ENCODE peak calls at places on chromosome 6, in ten cellular contexts. G is right cardiac atrium, Y is neuronal stem cell, J is body of pancreas, A is astrocyte, U is gastrocnemius medialis, C is uterus, F is osteoblast, N is neural progenitor cell, P is OCI-LY7. E is an unnamed sample.

GRCh38 chr6:121698617-121699016 is 263.2 kb downstream of the GJA1 start:
- DNase-seq in G (no peak), Y (no peak), J (no peak), A (no peak), U (no peak), C (no peak), F (no peak), N (no peak), P (no peak), E (no peak)

GRCh38 chr6:164243949-164244348 is 829.4 kb downstream of the QKI start:
- DNase-seq in G (no peak), Y (no peak), J (no peak), A (peak; percentile 3), U (no peak), C (no peak), F (no peak), N (no peak), P (no peak), E (no peak)

GRCh38 chr6:163793584-163793983 is 379.1 kb downstream of the QKI start:
- DNase-seq in G (no peak), Y (no peak), J (no peak), A (peak; percentile 92), U (no peak), C (no peak), F (no peak), N (no peak), P (no peak), E (no peak)

GRCh38 chr6:132298344-132298949 is 102.8 kb downstream of the MOXD1 start:
- DNase-seq in G (no peak), Y (no peak), J (peak; percentile 58), A (peak; percentile 16), U (no peak), C (peak; percentile 29), F (no peak), N (peak; percentile 62), P (peak; percentile 80), E (peak; percentile 68)

GRCh38 chr6:153858529-153858928 is 180.5 kb upstream of the OPRM1 start:
- DNase-seq in G (no peak), Y (no peak), J (no peak), A (no peak), U (no peak), C (no peak), F (no peak), N (no peak), P (no peak), E (no peak)

GRCh38 chr6:51619042-51619799 is 468.2 kb downstream of the PKHD1 start:
- DNase-seq in G (no peak), Y (no peak), J (peak; percentile 74), A (no peak), U (no peak), C (no peak), F (no peak), N (peak; percentile 3), P (no peak), E (no peak)

GRCh38 chr6:122012576-122012975 is 386.9 kb upstream of the HSF2 start:
- DNase-seq in G (no peak), Y (no peak), J (no peak), A (peak; percentile 64), U (no peak), C (no peak), F (no peak), N (no peak), P (no peak), E (no peak)

GRCh38 chr6:163539101-163539762 is 124.7 kb downstream of the QKI start:
- DNase-seq in G (no peak), Y (no peak), J (peak; percentile 37), A (no peak), U (no peak), C (no peak), F (no peak), N (no peak), P (no peak), E (no peak)

GRCh38 chr6:101847690-101848089 is 454.2 kb downstream of the GRIK2 start:
- DNase-seq in G (no peak), Y (no peak), J (no peak), A (no peak), U (no peak), C (no peak), F (no peak), N (peak; percentile 5), P (no peak), E (no peak)

GRCh38 chr6:147345902-147346301 is 141.7 kb downstream of the STXBP5 start:
- DNase-seq in G (no peak), Y (no peak), J (no peak), A (no peak), U (no peak), C (no peak), F (no peak), N (no peak), P (no peak), E (no peak)

GRCh38 chr6:169508452-169508851 is 193.4 kb downstream of the WDR27 start:
- DNase-seq in G (no peak), Y (no peak), J (no peak), A (no peak), U (no peak), C (no peak), F (no peak), N (no peak), P (no peak), E (no peak)

GRCh38 chr6:28673800-28674671 is 148.4 kb downstream of the GPX5 start:
- DNase-seq in G (no peak), Y (peak; percentile 75), J (peak; percentile 10), A (peak; percentile 35), U (no peak), C (no peak), F (peak; percentile 72), N (peak; percentile 76), P (no peak), E (peak; percentile 71)

GRCh38 chr6:7271205-7271534 is 41.8 kb downstream of the SSR1 start:
- DNase-seq in G (no peak), Y (no peak), J (no peak), A (no peak), U (no peak), C (no peak), F (peak; percentile 5), N (no peak), P (no peak), E (no peak)

GRCh38 chr6:7561153-7561964 is 19.9 kb downstream of the DSP start:
- DNase-seq in G (no peak), Y (no peak), J (peak; percentile 99), A (no peak), U (no peak), C (no peak), F (no peak), N (no peak), P (no peak), E (peak; percentile 19)

DNA sequence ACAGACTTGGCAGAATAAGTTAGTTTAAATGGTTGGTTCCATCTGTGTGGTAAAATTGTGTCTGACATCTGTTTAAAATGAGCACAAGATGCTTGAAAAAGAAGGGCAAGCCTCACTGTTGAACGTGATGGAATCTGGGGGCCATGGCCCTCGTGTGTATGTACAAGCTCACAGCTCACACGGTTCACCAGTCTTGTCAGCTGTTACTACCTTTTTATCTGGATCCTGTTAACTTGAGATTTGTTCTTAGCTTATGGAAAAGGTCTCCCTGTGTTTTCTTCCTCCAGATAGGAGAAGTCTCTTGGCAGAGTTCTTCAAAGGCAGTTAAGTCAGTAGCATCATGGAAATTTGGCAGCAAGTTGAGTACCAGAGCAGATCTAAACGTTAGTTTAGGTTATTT is 270.6 kb downstream of the KHDC1L start:
- DNase-seq in G (no peak), Y (no peak), J (no peak), A (peak; percentile 53), U (no peak), C (no peak), F (no peak), N (no peak), P (no peak), E (no peak)
- H3K4me1 ChIP-seq in G (peaks cover 3% of the 10 kb centered on the region), Y (no peaks in the 10 kb centered on the region), J (no peaks in the 10 kb centered on the region), A (peaks cover 22% of the 10 kb centered on the region), U (peaks cover 19% of the 10 kb centered on the region), C (no peaks in the 10 kb centered on the region), F (peaks cover 25% of the 10 kb centered on the region), N (no peaks in the 10 kb centered on the region), P (no peaks in the 10 kb centered on the region), E (no peaks in the 10 kb centered on the region)

GRCh38 chr6:34318492-34319470 is 70.0 kb upstream of the SMIM29 start:
- DNase-seq in G (no peak), Y (no peak), J (no peak), A (no peak), U (no peak), C (no peak), F (no peak), N (no peak), P (no peak), E (no peak)
- H3K4me1 ChIP-seq in G (peaks cover 11% of the 10 kb centered on the region), Y (no peaks in the 10 kb centered on the region), J (peaks cover 18% of the 10 kb centered on the region), A (no peaks in the 10 kb centered on the region), U (peaks cover 59% of the 10 kb centered on the region), C (no peaks in the 10 kb centered on the region), F (peaks cover 11% of the 10 kb centered on the region), N (peaks cover 18% of the 10 kb centered on the region), P (peaks cover 56% of the 10 kb centered on the region), E (peaks cover 3% of the 10 kb centered on the region)

GRCh38 chr6:138426500-138427123 is 22.6 kb downstream of the HEBP2 start:
- DNase-seq in G (no peak), Y (no peak), J (no peak), A (no peak), U (no peak), C (no peak), F (peak; percentile 71), N (no peak), P (no peak), E (no peak)

GRCh38 chr6:138421089-138421488 is 17.1 kb downstream of the HEBP2 start:
- DNase-seq in G (no peak), Y (no peak), J (no peak), A (no peak), U (no peak), C (no peak), F (no peak), N (no peak), P (no peak), E (no peak)

GRCh38 chr6:138421608-138422007 is 17.6 kb downstream of the HEBP2 start:
- DNase-seq in G (no peak), Y (no peak), J (no peak), A (no peak), U (no peak), C (no peak), F (no peak), N (no peak), P (no peak), E (no peak)

GRCh38 chr6:138422861-138423260 is 18.8 kb downstream of the HEBP2 start:
- DNase-seq in G (no peak), Y (no peak), J (no peak), A (no peak), U (no peak), C (no peak), F (no peak), N (no peak), P (no peak), E (no peak)

GRCh38 chr6:138424004-138424904 is 20.2 kb downstream of the HEBP2 start:
- DNase-seq in G (peak; percentile 54), Y (no peak), J (no peak), A (no peak), U (no peak), C (no peak), F (no peak), N (no peak), P (no peak), E (peak; percentile 14)
- H3K4me1 ChIP-seq in G (no peaks in the 10 kb centered on the region), Y (no peaks in the 10 kb centered on the region), J (no peaks in the 10 kb centered on the region), A (no peaks in the 10 kb centered on the region), U (no peaks in the 10 kb centered on the region), C (no peaks in the 10 kb centered on the region), F (peaks cover 2% of the 10 kb centered on the region), N (no peaks in the 10 kb centered on the region), P (no peaks in the 10 kb centered on the region), E (no peaks in the 10 kb centered on the region)

DNA sequence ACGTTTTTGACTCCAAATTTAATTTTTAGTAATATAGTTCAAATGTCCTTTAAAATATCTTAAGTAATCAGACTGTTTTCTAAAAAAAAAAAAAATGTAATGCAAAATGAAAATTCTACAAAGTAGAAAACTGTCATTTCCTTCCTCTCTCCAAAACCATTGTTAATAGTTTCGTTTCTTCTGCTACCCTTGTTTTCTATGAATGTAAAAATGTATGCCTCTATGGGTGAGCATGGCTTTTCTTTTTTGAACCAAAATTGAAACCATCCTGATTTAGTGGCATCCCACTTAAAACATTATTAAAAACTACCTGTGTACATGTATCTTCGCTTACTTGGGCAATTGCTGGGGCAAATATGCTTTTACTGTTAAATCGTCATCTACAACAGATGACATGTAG is 65.0 kb downstream of the UTRN start:
- DNase-seq in G (no peak), Y (no peak), J (no peak), A (no peak), U (no peak), C (no peak), F (no peak), N (no peak), P (peak; percentile 26), E (no peak)
- H3K4me1 ChIP-seq in G (peaks cover 18% of the 10 kb centered on the region), Y (peaks cover 9% of the 10 kb centered on the region), J (peaks cover 55% of the 10 kb centered on the region), A (peaks cover 27% of the 10 kb centered on the region), U (peaks cover 49% of the 10 kb centered on the region), C (no peaks in the 10 kb centered on the region), F (peaks cover 20% of the 10 kb centered on the region), N (no peaks in the 10 kb centered on the region), P (peaks cover 38% of the 10 kb centered on the region), E (no peaks in the 10 kb centered on the region)